ENCODE peak calls at places on chromosomes 11 and 22, in four cellular contexts. B, O, P and H are unnamed samples.

GRCh38 chr11:112176077-112176476 is 765 bp downstream of the BCO2 start:
- DNase-seq in P (no peak), B (no peak), O (no peak), H (no peak)

GRCh38 chr11:76578655-76579046 is 91.9 kb downstream of the LRRC32 start:
- DNase-seq in P (no peak), O (no peak), B (no peak), H (no peak)

GRCh38 chr11:18347471-18348125 is 25.2 kb downstream of the GTF2H1 start:
- DNase-seq in O (no peak), B (peak; percentile 91), P (no peak), H (no peak)

GRCh38 chr11:122695076-122695620 is 39.6 kb downstream of the UBASH3B start:
- DNase-seq in B (no peak), O (no peak), P (no peak), H (no peak)

GRCh38 chr11:2399488-2400068 is 972 bp upstream of the TSSC4 start:
- DNase-seq in P (no peak), O (no peak), B (peak; percentile 42), H (no peak)

GRCh38 chr11:2483426-2483825 is 38.6 kb downstream of the KCNQ1 start:
- DNase-seq in O (no peak), B (no peak), P (no peak), H (no peak)

GRCh38 chr11:11414996-11415395 is 61.9 kb upstream of the CSNK2A3 start:
- DNase-seq in P (no peak), B (no peak), O (no peak), H (no peak)

GRCh38 chr11:61688368-61689163 is 8.4 kb downstream of the DAGLA start:
- DNase-seq in P (no peak), O (peak; percentile 43), B (no peak), H (no peak)

GRCh38 chr22:19970479-19971275 is 29.1 kb upstream of the TXNRD2 start:
- DNase-seq in O (peak; percentile 49), B (peak; percentile 40), P (peak; percentile 68), H (peak; percentile 56)

GRCh38 chr11:10480760-10481159 is 25.7 kb downstream of the AMPD3 start:
- DNase-seq in B (no peak), O (no peak), P (no peak), H (no peak)

GRCh38 chr11:64568584-64569140 is 22.4 kb upstream of the SLC22A12 start:
- DNase-seq in P (no peak), O (no peak), B (no peak), H (no peak)

GRCh38 chr11:120985718-120986569 is 38.0 kb upstream of the TBCEL start:
- DNase-seq in O (peak; percentile 18), B (peak; percentile 41), P (no peak), H (peak; percentile 54)

GRCh38 chr11:135027461-135027860 is 615.4 kb upstream of the B3GAT1 start:
- DNase-seq in P (peak; percentile 7), O (peak; percentile 48), B (peak; percentile 42), H (peak; percentile 35)

GRCh38 chr22:44804327-44804726 is 52.0 kb downstream of the ARHGAP8 start:
- DNase-seq in O (no peak), B (no peak), P (no peak), H (no peak)

GRCh38 chr11:31646206-31646605 is 136.6 kb downstream of the ELP4 start:
- DNase-seq in O (peak; percentile 34), B (peak; percentile 29), P (no peak), H (peak; percentile 69)

GRCh38 chr11:44899959-44900358 is 50.7 kb downstream of the TP53I11 start:
- DNase-seq in B (peak; percentile 72), P (peak; percentile 62), O (peak; percentile 53), H (peak; percentile 31)

GRCh38 chr11:6629892-6630631 is 10.8 kb upstream of the TPP1 start:
- DNase-seq in B (no peak), O (no peak), P (no peak), H (peak; percentile 23)

GRCh38 chr11:803770-804598 is 1.0 kb downstream of the PIDD1 start:
- DNase-seq in P (no peak), O (no peak), B (no peak), H (no peak)

GRCh38 chr11:65504671-65505433 is 6.0 kb downstream of the MALAT1 start:
- DNase-seq in O (peak; percentile 68), B (peak; percentile 39), P (no peak), H (peak; percentile 56)

GRCh38 chr22:25903294-25903693 is 161.3 kb downstream of the MYO18B start:
- DNase-seq in B (no peak), P (no peak), O (no peak), H (no peak)

GRCh38 chr11:113202431-113202830 is 112.0 kb upstream of the TTC12 start:
- DNase-seq in B (peak; percentile 26), O (peak; percentile 25), P (no peak), H (peak; percentile 33)

GRCh38 chr11:34501962-34502361 is 11.6 kb downstream of the ELF5 start:
- DNase-seq in O (peak; percentile 87), B (peak; percentile 9), P (no peak), H (peak; percentile 47)

GRCh38 chr11:90178751-90179150 is 44.1 kb downstream of the CHORDC1 start:
- DNase-seq in O (no peak), P (no peak), B (no peak), H (no peak)